ENCODE peak calls at places on chromosomes 4 and X, in seven cellular contexts. G, N, L, K, T, I and H are unnamed samples.

GRCh38 chr4:7901274-7901845 is 38.3 kb downstream of the AFAP1 start:
- DNase-seq in T (no peak), K (no peak), N (no peak), I (no peak), G (no peak), L (peak), H (no peak)

GRCh38 chrX:134684956-134685355 is 26.7 kb upstream of the PLAC1 start:
- DNase-seq in N (no peak), L (no peak), T (no peak), G (no peak), I (no peak), K (no peak), H (no peak)

GRCh38 chrX:76148011-76148665 is 24.7 kb upstream of the PBDC1 start:
- DNase-seq in G (no peak), N (no peak), K (no peak), L (peak), T (no peak), I (peak), H (no peak)

GRCh38 chr4:152417648-152418047 is 118.2 kb downstream of the FBXW7 start:
- DNase-seq in G (no peak), T (no peak), K (no peak), L (no peak), I (no peak), N (no peak), H (no peak)

GRCh38 chr4:26023191-26023972 is 109.4 kb downstream of the SMIM20 start:
- DNase-seq in T (no peak), K (no peak), L (peak), I (no peak), G (no peak), N (no peak), H (peak)

GRCh38 chr4:25131925-25132324 is 28.3 kb downstream of the SEPSECS start:
- DNase-seq in T (no peak), K (no peak), G (no peak), L (no peak), N (no peak), I (no peak), H (no peak)

GRCh38 chrX:95505721-95506120 is 1178.9 kb upstream of the DIAPH2 start:
- DNase-seq in L (no peak), G (no peak), N (no peak), I (no peak), K (peak), T (no peak), H (no peak)

GRCh38 chr4:73417973-73418372 is 13.9 kb downstream of the ALB start:
- DNase-seq in L (peak), N (peak), K (no peak), I (no peak), T (no peak), G (no peak), H (no peak)

GRCh38 chrX:17081969-17082368 is 135.5 kb downstream of the REPS2 start:
- DNase-seq in K (no peak), T (no peak), L (peak), N (no peak), G (no peak), I (no peak), H (no peak)

GRCh38 chr4:1683903-1684755 is at the start of gene FAM53A:
- DNase-seq in K (peak), G (peak), I (peak), L (peak), N (peak), T (peak), H (peak)

GRCh38 chr4:147831452-147832192 is 99.7 kb downstream of the ARHGAP10 start:
- DNase-seq in N (peak), L (peak), I (peak), K (peak), G (peak), T (no peak), H (peak)

GRCh38 chrX:46913710-46914109 is 1.5 kb downstream of the JADE3 start:
- DNase-seq in L (peak), I (peak), N (peak), K (peak), T (no peak), G (no peak), H (peak)
- H3K27ac ChIP-seq in L (no peak), I (no peak), N (no peak), K (peak), T (no peak), G (peak), H (no peak)

GRCh38 chrX:71859637-71860036 is 51.0 kb upstream of the NHSL2 start:
- DNase-seq in L (peak), N (peak), I (peak), K (peak), T (no peak), G (peak), H (peak)
- TF ChIP-seq CTCF in L (peak), N (peak), I (peak), K (peak), T (peak), G (peak), H (peak)

GRCh38 chr4:94714360-94714759 is 43.4 kb upstream of the BMPR1B start:
- DNase-seq in K (no peak), N (no peak), L (peak), T (no peak), I (no peak), G (no peak), H (peak)
- H3K27ac ChIP-seq in K (no peak), N (peak), L (peak), T (no peak), I (no peak), G (no peak), H (peak)

GRCh38 chrX:43589735-43590515 is 66.2 kb upstream of the MAOA start:
- DNase-seq in N (no peak), I (peak), K (peak), G (no peak), L (no peak), T (no peak), H (no peak)
- TF ChIP-seq CTCF in N (no peak), I (no peak), K (no peak), G (no peak), L (no peak), T (no peak), H (no peak)

GRCh38 chr4:119017634-119018033 is 118.0 kb upstream of the MYOZ2 start:
- DNase-seq in T (no peak), G (no peak), K (no peak), N (no peak), L (no peak), I (no peak), H (no peak)

GRCh38 chr4:119011607-119011988 is 122.9 kb downstream of the SYNPO2 start:
- DNase-seq in K (no peak), L (no peak), G (no peak), I (no peak), T (no peak), N (no peak), H (no peak)

GRCh38 chr4:119010909-119011606 is 122.4 kb downstream of the SYNPO2 start:
- DNase-seq in L (no peak), T (no peak), K (no peak), N (no peak), I (no peak), G (no peak), H (no peak)

GRCh38 chr4:119016636-119017035 is 119.0 kb upstream of the MYOZ2 start:
- DNase-seq in L (peak), I (no peak), T (no peak), G (no peak), N (no peak), K (peak), H (no peak)

GRCh38 chr4:119014658-119015057 is 121.0 kb upstream of the MYOZ2 start:
- DNase-seq in T (no peak), N (no peak), I (no peak), G (no peak), L (no peak), K (no peak), H (no peak)
- H3K27ac ChIP-seq in T (no peak), N (no peak), I (no peak), G (no peak), L (no peak), K (no peak), H (no peak)